ENCODE peak calls at places on chromosomes 4 and X, in ten cellular contexts. H is uterus; J is T-helper 1 cell; B is B cell; O is omental fat pad; C is progenitor cell of endocrine pancreas; Q is GM06990; G is AML-193; I is activated T-helper 9 cell treated with anti-CD3 and anti-CD28 coated beads, Interleukin-2, amount 50 U/mL, for 16 hours; M is Caki2. T is an unnamed sample.
A peak's percentile ranks its signal among the peaks of the same experiment; 100 is the strongest.

GRCh38 chrX:26851981-26852380 is 611.2 kb downstream of the PPP4R3C start:
- DNase-seq in H (no peak), J (no peak), B (no peak), O (no peak), C (no peak), Q (no peak), G (peak; percentile 1), I (no peak), M (peak; percentile 1), T (no peak)

GRCh38 chr4:108336076-108336475 is 167.3 kb upstream of the LEF1 start:
- DNase-seq in H (no peak), J (no peak), B (no peak), O (no peak), C (no peak), Q (no peak), G (no peak), I (no peak), M (no peak), T (no peak)

GRCh38 chr4:139794158-139794954 is 128.7 kb downstream of the MGST2 start:
- DNase-seq in H (peak; percentile 45), J (no peak), B (no peak), O (no peak), C (no peak), Q (no peak), G (no peak), I (no peak), M (no peak), T (no peak)

GRCh38 chrX:19824603-19825002 is 62.8 kb downstream of the SH3KBP1 start:
- DNase-seq in H (no peak), J (no peak), B (no peak), O (no peak), C (no peak), Q (no peak), G (no peak), I (no peak), M (peak; percentile 10), T (no peak)

GRCh38 chr4:744212-744841 is 38.7 kb downstream of the PCGF3 start:
- DNase-seq in H (no peak), J (no peak), B (no peak), O (no peak), C (no peak), Q (no peak), G (no peak), I (no peak), M (no peak), T (no peak)

GRCh38 chrX:40310016-40310415 is 212.3 kb upstream of the BCOR start:
- DNase-seq in H (no peak), J (no peak), B (no peak), O (no peak), C (no peak), Q (no peak), G (no peak), I (no peak), M (no peak), T (no peak)

GRCh38 chr4:109266891-109267290 is 35.6 kb downstream of the COL25A1 start:
- DNase-seq in H (no peak), J (no peak), B (no peak), O (no peak), C (no peak), Q (no peak), G (no peak), I (no peak), M (no peak), T (no peak)

GRCh38 chrX:67437821-67438220 is 106.0 kb upstream of the AR start:
- DNase-seq in H (no peak), J (no peak), B (no peak), O (no peak), C (no peak), Q (no peak), G (no peak), I (no peak), M (no peak), T (no peak)

GRCh38 chr4:3485011-3485881 is 22.1 kb downstream of the DOK7 start:
- DNase-seq in H (no peak), J (no peak), B (peak; percentile 88), O (no peak), C (no peak), Q (peak; percentile 41), G (no peak), I (no peak), M (no peak), T (peak; percentile 71)

GRCh38 chrX:45849261-45849660 is 648.6 kb upstream of the DIPK2B start:
- DNase-seq in H (no peak), J (no peak), B (peak; percentile 32), O (no peak), C (no peak), Q (no peak), G (peak; percentile 21), I (no peak), M (peak; percentile 73), T (peak; percentile 31)

GRCh38 chrX:69493193-69493592 is 10.9 kb upstream of the NALF2 start:
- DNase-seq in H (no peak), J (no peak), B (peak; percentile 17), O (no peak), C (peak; percentile 30), Q (no peak), G (no peak), I (no peak), M (peak; percentile 10), T (no peak)

GRCh38 chrX:98962996-98963395 is 1447.1 kb downstream of the PCDH19 start:
- DNase-seq in H (no peak), J (no peak), B (no peak), O (no peak), C (no peak), Q (no peak), G (no peak), I (no peak), M (no peak), T (no peak)

GRCh38 chr4:185559913-185560281 is 24.6 kb upstream of the PDLIM3 start:
- DNase-seq in H (peak; percentile 51), J (no peak), B (no peak), O (no peak), C (peak; percentile 12), Q (no peak), G (no peak), I (no peak), M (peak; percentile 95), T (no peak)

GRCh38 chr4:105116616-105117319 is 29.9 kb upstream of the TET2 start:
- DNase-seq in H (no peak), J (no peak), B (no peak), O (no peak), C (no peak), Q (no peak), G (peak; percentile 83), I (no peak), M (no peak), T (no peak)

GRCh38 chr4:169115897-169116254 is 105.8 kb upstream of the CBR4 start:
- DNase-seq in H (no peak), J (no peak), B (no peak), O (no peak), C (no peak), Q (no peak), G (no peak), I (no peak), M (peak; percentile 94), T (no peak)

GRCh38 chrX:150649096-150649870 is 43.9 kb upstream of the MTMR1 start:
- DNase-seq in H (peak; percentile 42), J (no peak), B (no peak), O (no peak), C (no peak), Q (no peak), G (no peak), I (no peak), M (no peak), T (no peak)

GRCh38 chrX:129636175-129636681 is 18.5 kb downstream of the APLN start:
- DNase-seq in H (no peak), J (no peak), B (no peak), O (no peak), C (no peak), Q (no peak), G (no peak), I (no peak), M (no peak), T (no peak)

GRCh38 chr4:114811564-114812360 is 213.2 kb downstream of the UGT8 start:
- DNase-seq in H (no peak), J (no peak), B (no peak), O (no peak), C (no peak), Q (no peak), G (no peak), I (no peak), M (no peak), T (no peak)

GRCh38 chr4:67721317-67721769 is 20.4 kb upstream of the UBA6 start:
- DNase-seq in H (no peak), J (no peak), B (no peak), O (no peak), C (no peak), Q (no peak), G (no peak), I (no peak), M (no peak), T (no peak)

GRCh38 chr4:148043990-148044645 is 312.2 kb downstream of the ARHGAP10 start:
- DNase-seq in H (no peak), J (no peak), B (no peak), O (no peak), C (no peak), Q (no peak), G (no peak), I (no peak), M (no peak), T (no peak)

GRCh38 chr4:142383354-142383753 is 462.7 kb downstream of the INPP4B start:
- DNase-seq in H (no peak), J (no peak), B (no peak), O (no peak), C (no peak), Q (no peak), G (no peak), I (no peak), M (no peak), T (no peak)

GRCh38 chr4:153486281-153487151 is 20.4 kb downstream of the TMEM131L start:
- DNase-seq in H (peak; percentile 39), J (no peak), B (no peak), O (no peak), C (no peak), Q (peak; percentile 61), G (no peak), I (no peak), M (peak; percentile 35), T (no peak)

GRCh38 chrX:71181558-71181909 is 36.9 kb downstream of the NLGN3 start:
- DNase-seq in H (no peak), J (peak; percentile 22), B (no peak), O (no peak), C (no peak), Q (no peak), G (no peak), I (peak; percentile 17), M (no peak), T (no peak)

T was measured in GM13976.